ENCODE peak calls at places on chromosomes 16 and 17, in ten cellular contexts. J is breast epithelium, F is fibroblast of lung, K is adrenal gland, H is GM12865, S is cardiac fibroblast, M is K562, T is neural progenitor cell, I is spleen, C is lung. L is an unnamed sample.

GRCh38 chr17:29576214-29577008 is 7.9 kb downstream of the TP53I13 start:
- DNase-seq in I (peak), J (no peak), C (no peak), K (no peak), M (no peak), T (no peak), S (no peak), H (no peak), F (no peak), L (no peak)

GRCh38 chr17:29571883-29572681 is 3.6 kb downstream of the TP53I13 start:
- DNase-seq in F (no peak), H (no peak), I (peak), M (no peak), K (peak), C (no peak), J (no peak), S (no peak), T (no peak), L (no peak)

GRCh38 chr16:1430214-1430758 is 592 bp upstream of the PERCC1 start:
- DNase-seq in C (no peak), I (no peak), M (no peak), K (no peak), F (no peak), H (no peak), S (no peak), T (no peak), J (no peak), L (no peak)

GRCh38 chr17:40323731-40324650 is 15.0 kb downstream of the RARA start:
- DNase-seq in K (peak), H (peak), M (no peak), I (peak), J (peak), F (peak), T (no peak), S (peak), C (peak), L (no peak)

GRCh38 chr16:65318590-65319267 is 196.9 kb upstream of the CDH11 start:
- DNase-seq in F (no peak), T (peak), I (no peak), S (no peak), J (no peak), M (no peak), H (no peak), C (no peak), K (no peak), L (no peak)

GRCh38 chr17:5557485-5557884 is 26.8 kb downstream of the NLRP1 start:
- DNase-seq in H (no peak), T (no peak), C (no peak), M (no peak), S (peak), K (no peak), I (no peak), J (no peak), F (peak), L (peak)

GRCh38 chr17:49674507-49674906 is 3.4 kb downstream of the SPOP start:
- DNase-seq in F (no peak), T (no peak), K (no peak), M (no peak), J (no peak), I (no peak), C (no peak), S (no peak), H (no peak), L (no peak)

GRCh38 chr16:73113326-73113720 is 65.4 kb upstream of the ZFHX3 start:
- DNase-seq in M (no peak), K (peak), I (no peak), T (no peak), H (no peak), F (peak), S (peak), J (no peak), C (no peak), L (no peak)

GRCh38 chr17:15945493-15946209 is 721 bp downstream of the ADORA2B start:
- DNase-seq in I (peak), K (peak), S (peak), C (no peak), F (peak), T (peak), M (peak), J (no peak), H (no peak), L (no peak)

GRCh38 chr17:44829558-44830358 is at the start of gene GJC1:
- DNase-seq in F (no peak), M (peak), K (no peak), I (peak), C (no peak), T (peak), S (peak), J (no peak), H (peak), L (no peak)

GRCh38 chr16:2040031-2040430 is 7.6 kb downstream of the NTHL1 start:
- DNase-seq in F (no peak), I (no peak), C (no peak), T (no peak), H (no peak), S (no peak), K (no peak), M (no peak), J (no peak), L (no peak)

GRCh38 chr17:14359251-14359939 is 58.5 kb downstream of the HS3ST3B1 start:
- DNase-seq in K (peak), S (no peak), H (peak), J (no peak), C (no peak), M (no peak), I (peak), F (no peak), T (no peak), L (no peak)

GRCh38 chr16:11135167-11135973 is 120.6 kb downstream of the SOCS1 start:
- DNase-seq in M (no peak), H (no peak), C (no peak), S (peak), K (peak), F (peak), I (no peak), J (peak), T (no peak), L (peak)

GRCh38 chr17:28867276-28867675 is 12.5 kb downstream of the ERAL1 start:
- DNase-seq in S (no peak), C (no peak), K (no peak), M (no peak), H (no peak), F (no peak), T (no peak), I (no peak), J (no peak), L (no peak)

GRCh38 chr17:82830249-82830661 is 9.6 kb downstream of the ZNF750 start:
- DNase-seq in M (no peak), I (no peak), T (no peak), H (no peak), J (no peak), K (peak), F (peak), C (no peak), S (peak), L (no peak)

GRCh38 chr17:78272181-78272913 is 40.9 kb downstream of the TMEM235 start:
- DNase-seq in S (peak), C (peak), J (peak), M (peak), F (peak), H (peak), K (peak), I (peak), T (peak), L (no peak)

GRCh38 chr17:40432864-40433528 is 10.3 kb upstream of the IGFBP4 start:
- DNase-seq in H (no peak), S (peak), J (no peak), C (no peak), K (no peak), I (peak), M (no peak), F (peak), T (no peak), L (no peak)

GRCh38 chr16:12627394-12627793 is 176.3 kb downstream of the CPPED1 start:
- DNase-seq in S (no peak), F (no peak), I (no peak), T (no peak), H (no peak), M (no peak), J (no peak), C (no peak), K (no peak), L (no peak)

GRCh38 chr16:48608871-48609452 is 1.0 kb downstream of the N4BP1 start:
- DNase-seq in K (no peak), F (no peak), C (no peak), J (no peak), M (no peak), S (no peak), T (no peak), H (no peak), I (no peak), L (no peak)

GRCh38 chr17:62014526-62014925 is 50.6 kb downstream of the MED13 start:
- DNase-seq in M (no peak), S (peak), K (no peak), C (no peak), T (no peak), J (no peak), I (no peak), F (no peak), H (no peak), L (peak)

GRCh38 chr17:35713069-35713728 is 18.2 kb upstream of the RASL10B start:
- DNase-seq in J (no peak), M (no peak), I (no peak), S (peak), F (peak), H (no peak), C (no peak), K (peak), T (no peak), L (peak)

GRCh38 chr17:35879748-35880654 is at the start of gene CCL5:
- DNase-seq in H (peak), J (no peak), M (no peak), T (no peak), K (no peak), I (peak), S (peak), C (no peak), F (no peak), L (no peak)

GRCh38 chr16:11260596-11260966 is 4.6 kb upstream of the SOCS1 start:
- DNase-seq in M (no peak), I (no peak), K (no peak), H (no peak), F (no peak), C (no peak), T (no peak), S (no peak), J (no peak), L (no peak)

GRCh38 chr17:3157218-3157617 is 29.9 kb upstream of the OR1G1 start:
- DNase-seq in K (no peak), S (no peak), J (no peak), H (no peak), M (no peak), I (no peak), C (no peak), T (no peak), F (no peak), L (no peak)

GRCh38 chr16:85641776-85642176 is 28.7 kb downstream of the GSE1 start:
- DNase-seq in F (no peak), T (no peak), C (no peak), S (no peak), I (no peak), M (no peak), J (peak), K (peak), H (no peak), L (no peak)

GRCh38 chr16:73126453-73126853 is 78.5 kb upstream of the ZFHX3 start:
- DNase-seq in M (no peak), T (no peak), J (peak), K (peak), F (peak), I (no peak), H (no peak), C (peak), S (peak), L (peak)

GRCh38 chr16:50396770-50397525 is 28.2 kb upstream of the BRD7 start:
- DNase-seq in J (no peak), H (no peak), K (no peak), T (no peak), M (no peak), S (no peak), I (no peak), F (no peak), C (peak), L (no peak)

GRCh38 chr17:11705111-11705510 is 106.8 kb downstream of the DNAH9 start:
- DNase-seq in J (no peak), M (no peak), C (no peak), H (peak), T (no peak), I (no peak), F (no peak), S (no peak), K (peak), L (no peak)
- H3K4me3 ChIP-seq in J (peak), M (no peak), C (no peak), H (no peak), T (no peak), I (no peak), F (no peak), S (no peak), K (no peak), L (no peak)

GRCh38 chr17:38883592-38884526 is 14.0 kb downstream of the LASP1 start:
- DNase-seq in T (peak), S (peak), I (no peak), J (no peak), H (no peak), K (no peak), F (no peak), C (no peak), M (no peak), L (no peak)
- TF ChIP-seq CTCF in T (peak), S (peak), I (no peak), J (no peak), H (no peak), K (no peak), F (peak), C (no peak), M (no peak), L (peak)

GRCh38 chr16:20181949-20182348 is 108.3 kb upstream of the GPR139 start:
- DNase-seq in S (no peak), T (no peak), F (no peak), I (no peak), H (no peak), J (no peak), K (no peak), M (no peak), C (no peak), L (no peak)
- H3K4me3 ChIP-seq in S (no peak), T (no peak), F (no peak), I (no peak), H (no peak), J (no peak), K (no peak), M (no peak), C (no peak), L (no peak)

GRCh38 chr17:79779661-79780365 is 1.9 kb downstream of the CBX2 start:
- DNase-seq in M (no peak), F (no peak), S (no peak), T (no peak), J (no peak), I (no peak), K (no peak), H (no peak), C (no peak), L (no peak)

GRCh38 chr17:79777166-79777843 is 643 bp upstream of the CBX2 start:
- DNase-seq in M (no peak), J (no peak), C (no peak), S (peak), K (peak), F (peak), T (peak), I (peak), H (peak), L (no peak)

GRCh38 chr17:79777844-79778503 is at the start of gene CBX2:
- DNase-seq in T (peak), H (peak), C (peak), S (peak), M (peak), J (no peak), K (peak), I (peak), F (peak), L (no peak)

GRCh38 chr17:79779088-79779529 is 1.2 kb downstream of the CBX2 start:
- DNase-seq in I (no peak), J (no peak), S (no peak), F (no peak), H (no peak), T (peak), C (no peak), M (peak), K (no peak), L (no peak)

GRCh38 chr17:79778504-79779087 is 648 bp downstream of the CBX2 start:
- DNase-seq in J (no peak), F (no peak), H (no peak), K (no peak), I (no peak), M (peak), S (no peak), C (no peak), T (peak), L (no peak)
- TF ChIP-seq CTCF in J (no peak), F (no peak), H (no peak), K (no peak), I (no peak), M (no peak), S (no peak), C (no peak), T (peak), L (no peak)

GRCh38 chr17:81508639-81509047 is 4.0 kb downstream of the ACTG1 start:
- DNase-seq in C (no peak), K (peak), F (peak), J (no peak), H (peak), I (no peak), T (no peak), M (no peak), S (peak), L (no peak)
- H3K4me3 ChIP-seq in C (peak), K (no peak), F (peak), J (peak), H (no peak), I (peak), T (peak), M (no peak), S (peak), L (peak)

GRCh38 chr17:73820686-73821448 is 176.6 kb upstream of the SDK2 start:
- DNase-seq in J (no peak), M (peak), K (peak), F (no peak), H (peak), C (no peak), T (peak), I (no peak), S (peak), L (no peak)
- TF ChIP-seq CTCF in J (no peak), M (peak), K (no peak), F (no peak), H (no peak), C (peak), T (peak), I (no peak), S (no peak), L (no peak)

DNA sequence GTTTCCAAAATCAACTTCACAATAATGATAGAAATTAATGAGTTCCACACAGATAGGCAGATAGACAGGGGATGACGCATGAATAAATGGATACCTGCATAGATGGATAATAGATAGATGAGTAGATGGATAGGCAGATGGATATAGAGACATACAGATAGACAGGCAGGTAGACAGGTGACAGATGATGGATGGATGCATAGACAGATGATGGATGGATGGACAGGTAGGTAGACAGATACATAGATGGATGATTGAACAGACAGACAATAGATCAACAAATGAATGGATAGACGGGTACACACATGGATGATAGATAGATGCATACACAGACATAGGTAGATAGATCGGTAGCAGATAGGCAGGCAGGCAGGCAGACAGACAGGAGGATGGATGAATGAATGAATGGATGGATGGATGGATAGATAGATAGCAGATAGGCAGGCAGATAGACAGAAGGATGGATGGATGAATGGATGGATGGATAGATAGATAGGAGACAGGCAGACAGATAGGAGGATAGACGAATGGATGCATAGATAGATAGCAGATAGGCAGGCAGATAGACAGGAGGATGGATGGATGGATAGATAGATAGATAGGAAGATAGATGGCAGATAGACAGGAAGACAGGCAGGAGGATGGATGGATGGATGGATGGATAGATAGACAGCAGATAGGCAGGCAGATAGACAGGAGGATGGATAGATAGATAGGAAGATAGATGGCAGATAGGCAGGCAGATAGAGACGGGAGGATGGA is 142.5 kb downstream of the RBFOX3 start:
- DNase-seq in T (no peak), C (no peak), M (no peak), K (no peak), S (no peak), F (no peak), J (no peak), H (no peak), I (no peak), L (no peak)
- H3K4me3 ChIP-seq in T (no peak), C (no peak), M (no peak), K (no peak), S (no peak), F (no peak), J (no peak), H (no peak), I (no peak), L (no peak)

GRCh38 chr16:28255838-28256237 is 36.5 kb upstream of the SBK1 start:
- DNase-seq in T (no peak), M (no peak), I (no peak), H (no peak), F (no peak), J (no peak), K (no peak), S (no peak), C (no peak), L (no peak)
- TF ChIP-seq CTCF in T (no peak), M (no peak), I (no peak), H (no peak), F (no peak), J (no peak), K (no peak), S (no peak), C (no peak), L (no peak)

GRCh38 chr16:47499700-47500264 is 38.7 kb downstream of the PHKB start:
- DNase-seq in K (no peak), S (no peak), M (no peak), H (no peak), C (no peak), T (no peak), J (no peak), I (no peak), F (no peak), L (no peak)

GRCh38 chr16:47503936-47504335 is 42.8 kb downstream of the PHKB start:
- DNase-seq in H (no peak), K (no peak), I (no peak), T (no peak), M (no peak), J (no peak), S (no peak), C (no peak), F (peak), L (no peak)

GRCh38 chr16:47493358-47494337 is 32.5 kb downstream of the PHKB start:
- DNase-seq in J (no peak), C (no peak), M (no peak), F (no peak), S (no peak), T (no peak), H (peak), K (no peak), I (no peak), L (no peak)

GRCh38 chr16:47504599-47504998 is 43.5 kb downstream of the PHKB start:
- DNase-seq in T (no peak), F (peak), J (no peak), K (peak), M (no peak), H (no peak), C (no peak), S (no peak), I (no peak), L (no peak)

DNA sequence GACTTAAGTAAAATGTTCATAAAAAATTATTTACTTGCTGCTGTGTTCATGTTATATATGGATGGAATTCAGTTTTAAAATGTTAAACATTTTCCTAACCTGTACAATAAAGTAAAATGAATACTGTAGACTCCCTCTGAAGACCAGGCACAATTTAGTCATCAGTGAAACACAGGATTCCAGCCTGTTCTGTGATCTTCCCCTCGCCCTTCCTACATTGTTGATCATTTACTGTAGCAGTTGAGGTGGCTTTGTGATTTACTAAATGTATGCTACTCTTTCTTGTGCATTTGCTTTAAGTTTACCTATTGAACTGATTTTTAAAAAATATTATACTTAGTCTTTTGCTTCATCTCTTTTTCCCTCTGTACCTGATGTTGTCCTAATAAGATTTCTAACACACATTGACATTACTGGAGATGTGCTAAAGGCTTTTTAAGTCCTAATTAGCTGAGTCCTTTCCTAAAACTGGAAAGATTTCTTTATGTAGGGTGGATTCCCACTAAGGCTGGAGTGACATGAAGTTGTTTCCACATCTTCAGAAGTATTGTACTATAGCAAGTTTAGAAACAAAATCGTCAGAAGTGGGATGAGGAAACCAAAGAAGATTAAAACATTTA is 38.1 kb downstream of the PHKB start:
- DNase-seq in H (no peak), J (no peak), K (no peak), F (no peak), I (no peak), S (no peak), M (no peak), T (no peak), C (no peak), L (no peak)
- H3K4me3 ChIP-seq in H (no peak), J (no peak), K (no peak), F (no peak), I (no peak), S (no peak), M (no peak), T (no peak), C (no peak), L (no peak)

GRCh38 chr16:67170168-67170947 is at the start of gene NOL3:
- DNase-seq in S (peak), H (peak), K (peak), F (peak), C (peak), J (peak), I (peak), M (peak), T (peak), L (no peak)
- TF ChIP-seq CTCF in S (peak), H (no peak), K (peak), F (no peak), C (no peak), J (no peak), I (no peak), M (no peak), T (no peak), L (no peak)